ENCODE peak calls at places on chromosomes 12 and 14, in four cellular contexts. F is K562, T is GM12878, M is endothelial cell of umbilical vein. K is an unnamed sample.
A peak's percentile ranks its signal among the peaks of the same experiment; 100 is the strongest.

GRCh38 chr12:49518914-49519573 is 19.8 kb upstream of the KCNH3 start:
- DNase-seq in F (no peak), T (no peak), M (peak; percentile 73), K (peak; percentile 62)

GRCh38 chr14:50954811-50955372 is 10.6 kb upstream of the PYGL start:
- DNase-seq in F (peak; percentile 12), T (no peak), M (peak; percentile 85), K (peak; percentile 79)

GRCh38 chr14:80930836-80931389 is 10.6 kb downstream of the CEP128 start:
- DNase-seq in F (no peak), T (peak; percentile 88), M (no peak), K (peak; percentile 96)

GRCh38 chr14:30559638-30560071 is 697 bp downstream of the G2E3 start:
- DNase-seq in F (no peak), T (no peak), M (peak; percentile 53), K (peak; percentile 42)

GRCh38 chr12:68158427-68158826 is 1.1 kb downstream of the IFNG start:
- DNase-seq in F (peak; percentile 46), T (no peak), M (no peak), K (no peak)

GRCh38 chr14:106586098-106586704 is 1059.8 kb downstream of the TMEM121 start:
- DNase-seq in F (peak; percentile 51), T (no peak), M (no peak), K (no peak)

GRCh38 chr12:15979096-15980091 is 68.3 kb downstream of the DERA start:
- DNase-seq in F (peak; percentile 34), T (no peak), M (peak; percentile 24), K (peak; percentile 93)

GRCh38 chr12:67698711-67699603 is 50.4 kb downstream of the DYRK2 start:
- DNase-seq in F (no peak), T (peak; percentile 98), M (no peak), K (peak; percentile 52)

GRCh38 chr12:54082402-54082892 is 28.8 kb downstream of the HOXC4 start:
- DNase-seq in F (peak; percentile 49), T (no peak), M (no peak), K (no peak)

GRCh38 chr14:61620130-61620946 is 75.0 kb upstream of the HIF1A start:
- DNase-seq in F (no peak), T (peak; percentile 35), M (peak; percentile 62), K (peak; percentile 89)

GRCh38 chr12:31214626-31215520 is 111.1 kb downstream of the SINHCAF start:
- DNase-seq in F (no peak), T (no peak), M (no peak), K (no peak)

GRCh38 chr14:69812725-69813124 is 15.7 kb upstream of the SLC10A1 start:
- DNase-seq in F (no peak), T (no peak), M (no peak), K (no peak)

DNA sequence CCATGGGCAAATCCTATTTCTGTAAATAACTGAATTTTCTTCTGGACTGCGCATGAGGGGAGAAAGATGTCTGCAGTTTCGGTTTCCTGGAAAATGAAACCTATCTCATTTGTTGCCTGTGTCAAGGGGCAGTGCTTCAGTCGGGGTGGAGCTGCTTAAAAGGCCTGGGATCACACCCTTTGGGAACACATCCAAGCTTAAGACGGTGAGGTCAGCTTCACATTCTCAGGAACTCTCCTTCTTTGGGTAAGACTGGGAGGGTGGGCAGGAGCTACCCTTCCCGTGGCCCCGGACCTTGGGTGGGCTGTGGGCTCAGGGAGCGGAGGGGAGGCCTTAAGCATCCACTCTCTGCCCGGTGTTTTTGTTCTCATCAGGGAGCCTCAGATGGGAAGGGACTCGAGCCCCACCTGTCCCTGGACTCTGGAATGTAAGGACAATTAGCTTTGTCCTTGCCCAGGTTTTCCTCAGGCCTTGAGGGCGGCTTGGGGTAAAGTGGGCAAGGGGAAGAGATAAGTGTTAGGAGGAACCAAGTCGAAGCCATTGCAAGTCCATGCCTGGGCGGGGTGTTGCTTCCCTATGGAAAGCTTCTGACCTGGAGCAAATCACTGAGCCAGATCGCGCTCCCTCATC is at the start of gene IFI27:
- DNase-seq in F (peak; percentile 44), T (no peak), M (peak; percentile 62), K (peak; percentile 41)
- H3K4me1 ChIP-seq in F (peaks cover 8% of the 10 kb centered on the region), T (no peaks in the 10 kb centered on the region), M (peaks cover 19% of the 10 kb centered on the region), K (no peaks in the 10 kb centered on the region)

DNA sequence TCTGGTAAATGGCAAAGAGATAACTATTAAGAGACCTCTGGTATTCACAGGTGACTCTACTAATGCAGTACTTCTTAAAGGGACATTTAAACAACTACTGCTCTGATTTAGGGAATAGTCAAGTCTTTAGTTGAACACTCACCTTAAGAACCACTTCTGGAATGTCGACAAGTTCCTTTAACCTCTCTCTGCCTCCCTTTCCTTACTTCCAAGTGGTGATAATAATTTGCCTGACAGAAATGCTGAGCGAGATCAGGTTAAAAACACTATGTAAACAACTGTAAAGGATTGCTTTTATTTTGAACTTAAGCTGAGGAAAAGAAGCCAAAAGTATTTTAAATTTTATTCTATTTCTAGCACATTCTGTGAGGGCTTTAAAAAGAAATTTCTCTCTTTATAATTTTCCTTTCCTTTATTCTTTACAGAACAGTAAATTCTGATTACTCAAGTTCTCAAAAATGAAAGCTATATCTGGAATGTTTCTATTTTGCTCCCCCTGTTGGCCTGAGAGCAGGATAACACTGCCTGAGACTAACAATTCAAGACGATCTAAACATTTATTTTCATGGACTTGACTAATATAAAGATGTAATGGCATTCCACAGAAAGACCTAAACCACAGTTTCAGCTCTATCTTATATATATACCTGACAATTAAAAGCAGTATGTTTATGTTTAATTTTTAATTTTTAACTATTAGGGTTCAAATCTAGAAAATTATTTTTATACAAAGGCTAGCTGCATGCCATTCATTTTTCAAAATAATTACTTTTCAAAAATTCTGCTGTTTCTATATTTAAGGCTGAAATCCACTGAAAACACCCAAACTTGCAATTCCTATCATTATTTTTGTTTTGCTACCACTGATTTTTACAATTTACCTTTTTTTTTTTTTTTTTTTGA is 29.2 kb downstream of the ZCCHC8 start:
- DNase-seq in F (peak; percentile 47), T (no peak), M (peak; percentile 80), K (peak; percentile 84)
- TF ChIP-seq FOS in F (no peak), T (no peak), M (no peak), K (no peak)

GRCh38 chr14:78835909-78836308 is 665.7 kb downstream of the NRXN3 start:
- DNase-seq in F (no peak), T (no peak), M (no peak), K (no peak)

GRCh38 chr14:78829274-78829673 is 659.1 kb downstream of the NRXN3 start:
- DNase-seq in F (no peak), T (no peak), M (no peak), K (no peak)

GRCh38 chr14:78840898-78841297 is 670.7 kb downstream of the NRXN3 start:
- DNase-seq in F (no peak), T (no peak), M (no peak), K (no peak)

GRCh38 chr14:78836777-78837176 is 666.6 kb downstream of the NRXN3 start:
- DNase-seq in F (peak; percentile 37), T (peak; percentile 17), M (peak; percentile 57), K (peak; percentile 52)

GRCh38 chr14:78835052-78835451 is 664.9 kb downstream of the NRXN3 start:
- DNase-seq in F (no peak), T (no peak), M (no peak), K (no peak)
- H3K4me1 ChIP-seq in F (no peaks in the 10 kb centered on the region), T (no peaks in the 10 kb centered on the region), M (no peaks in the 10 kb centered on the region), K (no peaks in the 10 kb centered on the region)

DNA sequence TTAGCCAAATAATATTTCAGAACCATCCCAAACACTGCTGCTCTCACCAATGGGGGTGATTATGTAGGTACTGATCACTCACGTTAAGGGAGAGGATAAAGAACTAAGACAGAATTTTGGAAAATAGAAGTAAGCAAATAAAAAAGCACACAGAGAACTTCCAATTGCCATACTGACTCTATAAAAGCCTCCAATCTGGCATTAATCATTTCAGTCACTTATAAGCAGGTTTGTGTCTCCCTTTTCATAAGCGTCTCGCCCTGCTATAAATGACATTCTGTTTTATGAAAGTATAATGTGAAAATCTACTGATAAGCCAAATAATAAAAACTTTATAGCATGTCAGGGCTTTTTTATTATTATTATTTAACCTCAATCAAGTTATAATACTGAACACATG is 435.2 kb downstream of the ETNK1 start:
- DNase-seq in F (no peak), T (no peak), M (no peak), K (no peak)
- TF ChIP-seq FOS in F (no peak), T (no peak), M (no peak), K (no peak)

GRCh38 chr14:93775744-93776143 is 12.5 kb downstream of the PRIMA1 start:
- DNase-seq in F (peak; percentile 28), T (no peak), M (no peak), K (no peak)
- H3K4me1 ChIP-seq in F (no peaks in the 10 kb centered on the region), T (no peaks in the 10 kb centered on the region), M (no peaks in the 10 kb centered on the region), K (no peaks in the 10 kb centered on the region)

DNA sequence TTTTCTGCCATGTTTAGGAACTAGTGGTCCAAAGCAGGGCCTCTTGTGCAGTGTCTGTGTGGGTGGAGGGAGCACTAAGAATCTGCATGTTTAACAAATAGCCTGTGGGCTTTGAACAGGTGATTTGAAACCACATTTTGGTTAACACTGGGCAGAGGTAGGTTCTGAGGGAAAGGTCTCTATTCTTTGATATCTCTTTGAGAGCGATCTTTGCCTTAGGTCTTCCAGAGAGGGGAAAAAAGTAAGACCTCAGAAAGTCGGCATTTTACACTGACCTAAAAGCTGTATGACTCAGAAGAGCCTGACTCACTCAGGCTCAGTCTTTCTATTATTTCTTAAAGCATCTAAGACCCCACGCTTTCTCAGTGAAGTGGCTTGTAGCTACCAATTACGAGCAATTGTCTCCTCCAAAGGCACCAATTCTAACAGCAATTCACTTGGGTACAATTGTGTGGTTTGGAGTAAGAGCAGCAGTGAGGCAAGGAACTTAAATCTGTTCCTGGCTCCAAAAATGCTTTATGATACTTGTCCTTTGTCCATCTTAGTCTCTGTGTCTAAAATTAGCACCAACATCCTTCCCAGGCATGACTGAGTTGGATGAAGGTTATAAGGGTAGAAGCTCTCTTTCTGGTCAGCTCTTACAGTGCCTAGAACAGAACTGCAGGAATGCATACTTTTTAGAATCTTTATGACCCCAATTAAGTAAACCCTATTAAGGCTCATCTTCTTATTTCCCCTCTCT is 8.8 kb downstream of the EIF2B2 start:
- DNase-seq in F (no peak), T (no peak), M (peak; percentile 80), K (peak; percentile 78)
- TF ChIP-seq FOS in F (no peak), T (no peak), M (peak; percentile 97), K (peak; percentile 71)

DNA sequence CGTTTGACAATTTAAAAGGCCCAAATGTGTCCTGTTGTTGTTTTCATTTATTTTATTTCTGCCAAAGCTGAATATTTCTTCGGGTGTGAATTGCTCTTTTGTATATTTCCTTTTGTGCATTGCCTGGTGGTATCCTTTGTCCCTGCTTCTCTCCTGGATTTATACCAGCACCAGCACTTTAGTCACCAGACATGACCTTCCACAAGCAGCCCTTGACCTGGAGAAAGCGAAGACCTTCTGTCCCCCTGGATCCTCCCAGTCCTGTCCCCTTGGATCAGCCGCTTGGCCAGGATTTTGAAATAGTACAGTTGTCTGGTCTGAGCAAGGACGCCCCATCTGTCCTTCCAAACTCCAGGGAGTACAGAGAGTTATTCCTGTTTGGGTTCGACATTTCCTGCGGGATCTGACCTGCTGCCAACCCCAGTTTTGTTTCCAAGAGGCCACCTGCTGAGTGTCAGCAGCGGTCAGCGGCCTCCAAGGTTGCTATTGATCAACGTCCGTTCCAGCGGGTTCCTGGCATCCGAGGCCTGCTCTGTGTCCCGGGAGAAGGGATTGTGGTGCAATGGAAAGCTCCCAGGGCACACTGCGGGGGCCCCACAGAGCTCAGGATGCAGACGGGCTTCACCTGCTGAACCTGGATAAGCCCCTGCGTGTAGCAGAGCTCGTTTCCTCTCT is 45.1 kb upstream of the CHGA start:
- DNase-seq in F (no peak), T (no peak), M (peak; percentile 67), K (no peak)
- H3K4me1 ChIP-seq in F (no peaks in the 10 kb centered on the region), T (no peaks in the 10 kb centered on the region), M (no peaks in the 10 kb centered on the region), K (no peaks in the 10 kb centered on the region)